ENCODE peak calls at places on chromosomes 1 and 21, in five cellular contexts. N, L, J, T and A are unnamed samples.

GRCh38 chr1:204320413-204320812 is 39.3 kb downstream of the PLEKHA6 start:
- DNase-seq in L (no peak), N (no peak), T (peak), J (no peak), A (no peak)

GRCh38 chr1:216670118-216670870 is 52.9 kb downstream of the ESRRG start:
- DNase-seq in T (no peak), L (no peak), J (no peak), N (no peak), A (no peak)

GRCh38 chr1:30749691-30750583 is 7.6 kb downstream of the LAPTM5 start:
- DNase-seq in L (no peak), T (no peak), J (no peak), N (no peak), A (no peak)

GRCh38 chr1:204314209-204314892 is 45.4 kb downstream of the PLEKHA6 start:
- DNase-seq in T (no peak), N (peak), J (no peak), L (no peak), A (no peak)

GRCh38 chr1:65882091-65882490 is 89.4 kb downstream of the PDE4B start:
- DNase-seq in L (no peak), N (no peak), J (no peak), T (no peak), A (no peak)

GRCh38 chr1:24362982-24363614 is 43.9 kb downstream of the GRHL3 start:
- DNase-seq in T (peak), J (no peak), N (no peak), L (no peak), A (no peak)

GRCh38 chr1:156420209-156421061 is 51.4 kb downstream of the RHBG start:
- DNase-seq in N (no peak), J (no peak), L (peak), T (no peak), A (peak)

GRCh38 chr1:201454568-201454967 is 14.4 kb downstream of the PHLDA3 start:
- DNase-seq in J (no peak), N (no peak), T (no peak), L (no peak), A (no peak)

GRCh38 chr1:100960098-100960497 is 64.2 kb downstream of the SLC30A7 start:
- DNase-seq in J (no peak), L (no peak), N (no peak), T (no peak), A (no peak)

GRCh38 chr1:16617101-16617727 is 3.9 kb upstream of the NBPF1 start:
- DNase-seq in L (peak), J (no peak), N (no peak), T (no peak), A (no peak)

GRCh38 chr1:151251656-151252470 is 2.7 kb upstream of the PSMD4 start:
- DNase-seq in T (peak), N (peak), L (peak), J (peak), A (peak)

GRCh38 chr21:14673649-14674048 is 127.5 kb upstream of the SAMSN1 start:
- DNase-seq in N (no peak), T (no peak), L (no peak), J (no peak), A (no peak)